ENCODE peak calls at places on chromosomes 5 and 9, in ten cellular contexts. Z is spleen, G is sigmoid colon, A is HepG2, Q is IMR-90, S is thyroid gland, M is gastrocnemius medialis, I is transverse colon, R is stomach, W is right lobe of liver. J is an unnamed sample. For H3K27me3, the result is how much of the 10 kb centered on the place peaks cover.

GRCh38 chr5:136738829-136739228 is 373.5 kb upstream of the TRPC7 start:
- DNase-seq in Z (no peak), G (no peak), A (no peak), Q (no peak), S (no peak), M (no peak), I (no peak), R (no peak), W (no peak), J (no peak)

GRCh38 chr5:124980174-124980941 is 233.9 kb upstream of the ZNF608 start:
- DNase-seq in Z (no peak), G (no peak), A (no peak), Q (no peak), S (no peak), M (no peak), I (no peak), R (no peak), W (no peak), J (no peak)

GRCh38 chr5:142549834-142550233 is 136.1 kb downstream of the FGF1 start:
- DNase-seq in Z (no peak), G (no peak), A (no peak), Q (no peak), S (no peak), M (no peak), I (no peak), R (no peak), W (no peak), J (no peak)

GRCh38 chr9:122374885-122375420 is 4.1 kb downstream of the PTGS1 start:
- DNase-seq in Z (peak), G (peak), A (no peak), Q (peak), S (peak), M (peak), I (peak), R (peak), W (no peak), J (no peak)

GRCh38 chr5:57072218-57072892 is 101.5 kb upstream of the GPBP1 start:
- DNase-seq in Z (no peak), G (no peak), A (peak), Q (no peak), S (no peak), M (no peak), I (no peak), R (no peak), W (no peak), J (no peak)

GRCh38 chr9:7209990-7210389 is 452.2 kb downstream of the KDM4C start:
- DNase-seq in Z (no peak), G (no peak), A (no peak), Q (no peak), S (no peak), M (no peak), I (no peak), R (no peak), W (no peak), J (no peak)

GRCh38 chr5:107736608-107737007 is 65.9 kb upstream of the EFNA5 start:
- DNase-seq in Z (no peak), G (no peak), A (no peak), Q (peak), S (no peak), M (no peak), I (no peak), R (no peak), W (no peak), J (no peak)

GRCh38 chr9:72926506-72926905 is 26.3 kb downstream of the ALDH1A1 start:
- DNase-seq in Z (no peak), G (no peak), A (no peak), Q (no peak), S (no peak), M (no peak), I (no peak), R (no peak), W (no peak), J (no peak)

GRCh38 chr9:123757547-123757946 is 172.4 kb downstream of the DENND1A start:
- DNase-seq in Z (no peak), G (peak), A (no peak), Q (no peak), S (no peak), M (no peak), I (no peak), R (no peak), W (no peak), J (no peak)

GRCh38 chr5:75052461-75053285 is at the start of gene GCNT4:
- DNase-seq in Z (peak), G (peak), A (no peak), Q (peak), S (peak), M (no peak), I (peak), R (peak), W (peak), J (no peak)

GRCh38 chr9:94921072-94921471 is 194.6 kb downstream of the AOPEP start:
- DNase-seq in Z (no peak), G (peak), A (no peak), Q (peak), S (peak), M (no peak), I (no peak), R (no peak), W (no peak), J (no peak)

GRCh38 chr5:93188876-93189485 is 392.0 kb downstream of the NR2F1-AS1 start:
- DNase-seq in Z (no peak), G (no peak), A (no peak), Q (no peak), S (no peak), M (no peak), I (no peak), R (no peak), W (no peak), J (no peak)

GRCh38 chr9:33447404-33448158 is at the start of gene AQP3:
- DNase-seq in Z (peak), G (peak), A (peak), Q (no peak), S (peak), M (peak), I (peak), R (peak), W (peak), J (no peak)

GRCh38 chr9:74770508-74771261 is 117.0 kb downstream of the TRPM6 start:
- DNase-seq in Z (peak), G (no peak), A (peak), Q (no peak), S (peak), M (no peak), I (peak), R (peak), W (peak), J (no peak)

GRCh38 chr9:117772960-117773359 is 68.8 kb downstream of the TLR4 start:
- DNase-seq in Z (no peak), G (no peak), A (no peak), Q (no peak), S (no peak), M (no peak), I (peak), R (no peak), W (no peak), J (no peak)

GRCh38 chr5:33611882-33612281 is 171.1 kb downstream of the TARS1 start:
- DNase-seq in Z (no peak), G (no peak), A (no peak), Q (peak), S (no peak), M (no peak), I (no peak), R (no peak), W (no peak), J (no peak)

GRCh38 chr5:147805030-147805454 is 22.5 kb upstream of the JAKMIP2 start:
- DNase-seq in Z (peak), G (no peak), A (no peak), Q (no peak), S (no peak), M (no peak), I (peak), R (no peak), W (no peak), J (no peak)

GRCh38 chr5:177133845-177134652 is 476 bp downstream of the NSD1 start:
- DNase-seq in Z (peak), G (peak), A (no peak), Q (peak), S (peak), M (peak), I (peak), R (peak), W (peak), J (no peak)

GRCh38 chr5:164713682-164714081 is 1208.3 kb downstream of the MAT2B start:
- DNase-seq in Z (no peak), G (no peak), A (no peak), Q (no peak), S (no peak), M (no peak), I (no peak), R (no peak), W (no peak), J (no peak)

GRCh38 chr5:10259916-10260315 is 9.8 kb downstream of the CCT5 start:
- DNase-seq in Z (no peak), G (no peak), A (no peak), Q (no peak), S (no peak), M (no peak), I (no peak), R (no peak), W (no peak), J (no peak)

GRCh38 chr5:155594270-155594669 is 580.7 kb downstream of the KIF4B start:
- DNase-seq in Z (no peak), G (no peak), A (no peak), Q (no peak), S (no peak), M (no peak), I (no peak), R (no peak), W (no peak), J (no peak)

GRCh38 chr9:128550770-128551651 is 1.4 kb upstream of the SPTAN1 start:
- DNase-seq in Z (no peak), G (peak), A (no peak), Q (peak), S (peak), M (no peak), I (no peak), R (no peak), W (no peak), J (no peak)
- TF ChIP-seq POLR2A in Z (no peak), G (no peak), A (no peak), Q (no peak), S (peak), M (no peak), I (no peak), R (no peak), W (no peak), J (no peak)

GRCh38 chr9:97770808-97771372 is 73.8 kb upstream of the XPA start:
- DNase-seq in Z (no peak), G (no peak), A (no peak), Q (no peak), S (no peak), M (no peak), I (no peak), R (no peak), W (no peak), J (no peak)

GRCh38 chr9:97766610-97767009 is 69.5 kb upstream of the XPA start:
- DNase-seq in Z (no peak), G (no peak), A (no peak), Q (no peak), S (no peak), M (no peak), I (no peak), R (no peak), W (no peak), J (no peak)

GRCh38 chr9:97767891-97768290 is 70.8 kb upstream of the XPA start:
- DNase-seq in Z (no peak), G (no peak), A (no peak), Q (peak), S (no peak), M (no peak), I (no peak), R (no peak), W (no peak), J (no peak)

GRCh38 chr9:97768731-97769130 is 71.6 kb upstream of the XPA start:
- DNase-seq in Z (no peak), G (no peak), A (no peak), Q (peak), S (no peak), M (no peak), I (no peak), R (no peak), W (no peak), J (no peak)

GRCh38 chr9:97769208-97769607 is 72.1 kb upstream of the XPA start:
- DNase-seq in Z (no peak), G (no peak), A (no peak), Q (no peak), S (no peak), M (no peak), I (no peak), R (no peak), W (no peak), J (no peak)
- H3K27me3 ChIP-seq in Z (under half), G (under half), A (under half), Q (under half), S (under half), M (under half), I (under half), R (under half), W (under half), J (under half)

DNA sequence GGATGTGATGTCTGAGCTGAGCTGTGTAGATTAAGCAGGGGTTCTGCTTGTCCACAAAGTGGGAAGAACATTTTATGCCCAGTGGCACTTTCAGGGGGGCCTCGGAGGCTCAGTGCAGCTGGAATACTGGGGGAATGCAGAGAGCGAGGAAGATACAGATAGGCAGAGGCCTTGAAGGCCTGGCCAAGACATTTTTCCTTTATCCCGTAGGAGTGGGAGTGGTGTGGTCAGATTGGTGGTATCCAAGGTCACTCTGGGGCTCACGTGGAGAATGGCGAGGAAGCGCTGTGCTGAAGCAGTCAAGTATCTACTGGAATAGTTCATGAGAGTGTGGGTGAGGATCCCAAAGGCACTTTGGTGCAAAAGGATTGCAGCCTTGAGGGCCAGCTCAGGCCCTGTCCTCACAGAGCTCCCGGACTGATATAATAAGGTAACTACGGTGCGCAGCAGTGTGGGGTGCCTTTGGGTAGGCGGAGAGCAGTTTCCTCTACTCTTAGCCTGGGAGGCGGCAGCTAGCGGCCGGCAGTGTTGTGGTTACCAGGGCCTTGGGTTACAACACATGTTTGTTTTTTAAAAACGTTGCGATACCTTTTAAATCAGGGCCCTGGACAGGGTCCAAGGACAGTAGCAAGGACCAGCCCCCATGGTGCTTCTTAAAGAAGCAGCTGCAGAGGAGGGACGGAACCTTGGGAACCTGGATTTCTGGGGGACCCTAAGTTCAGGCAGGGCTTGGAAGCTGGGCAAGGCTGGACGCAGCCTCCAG is 10.8 kb upstream of the CCDC69 start:
- DNase-seq in Z (peak), G (peak), A (peak), Q (peak), S (peak), M (peak), I (peak), R (peak), W (peak), J (no peak)
- TF ChIP-seq POLR2A in Z (no peak), G (no peak), A (peak), Q (no peak), S (no peak), M (no peak), I (no peak), R (no peak), W (no peak), J (no peak)

DNA sequence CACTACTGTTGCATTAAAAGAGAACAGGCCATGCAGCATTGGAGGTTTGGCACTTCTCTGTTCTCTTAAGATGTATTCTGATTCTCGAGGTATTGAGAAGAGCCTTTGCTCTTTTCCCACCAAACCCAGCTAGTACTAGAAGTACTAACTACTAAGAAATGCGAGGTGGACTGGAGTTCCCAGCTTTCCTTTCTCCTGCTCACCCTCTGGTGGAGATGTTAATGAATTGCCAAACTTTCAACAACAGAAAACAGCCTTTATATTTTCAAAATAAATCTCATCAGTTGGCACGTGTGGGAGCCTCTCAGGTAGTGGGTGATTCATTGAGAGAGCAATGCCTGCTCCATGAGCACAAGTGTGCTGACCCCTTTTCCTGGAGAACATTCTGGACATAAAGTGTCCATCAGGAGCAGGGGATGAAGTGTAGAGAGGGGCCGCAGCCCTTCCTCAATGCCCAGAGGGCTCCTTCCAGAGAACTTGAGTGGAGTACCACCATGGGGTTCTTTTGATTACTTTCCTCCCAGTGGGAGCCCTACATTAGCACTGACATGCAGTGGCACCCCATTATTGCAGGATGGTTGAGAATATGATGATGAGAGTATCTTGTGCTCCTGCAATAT is 45.7 kb downstream of the TMEM174 start:
- DNase-seq in Z (no peak), G (no peak), A (no peak), Q (peak), S (no peak), M (no peak), I (no peak), R (no peak), W (no peak), J (no peak)
- H3K27me3 ChIP-seq in Z (half or more), G (half or more), A (under half), Q (under half), S (under half), M (under half), I (half or more), R (under half), W (under half), J (under half)

GRCh38 chr9:96856363-96857286 is 2.3 kb upstream of the ZNF782 start:
- DNase-seq in Z (peak), G (no peak), A (peak), Q (peak), S (peak), M (no peak), I (peak), R (peak), W (peak), J (no peak)

GRCh38 chr9:96853711-96854072 is 622 bp downstream of the ZNF782 start:
- DNase-seq in Z (no peak), G (no peak), A (no peak), Q (peak), S (no peak), M (no peak), I (no peak), R (no peak), W (no peak), J (no peak)

GRCh38 chr9:96852676-96853075 is 1.6 kb downstream of the ZNF782 start:
- DNase-seq in Z (no peak), G (no peak), A (no peak), Q (peak), S (no peak), M (no peak), I (no peak), R (no peak), W (no peak), J (no peak)

GRCh38 chr9:96854877-96855273 is 561 bp upstream of the ZNF782 start:
- DNase-seq in Z (no peak), G (no peak), A (no peak), Q (no peak), S (no peak), M (no peak), I (no peak), R (no peak), W (no peak), J (no peak)

DNA sequence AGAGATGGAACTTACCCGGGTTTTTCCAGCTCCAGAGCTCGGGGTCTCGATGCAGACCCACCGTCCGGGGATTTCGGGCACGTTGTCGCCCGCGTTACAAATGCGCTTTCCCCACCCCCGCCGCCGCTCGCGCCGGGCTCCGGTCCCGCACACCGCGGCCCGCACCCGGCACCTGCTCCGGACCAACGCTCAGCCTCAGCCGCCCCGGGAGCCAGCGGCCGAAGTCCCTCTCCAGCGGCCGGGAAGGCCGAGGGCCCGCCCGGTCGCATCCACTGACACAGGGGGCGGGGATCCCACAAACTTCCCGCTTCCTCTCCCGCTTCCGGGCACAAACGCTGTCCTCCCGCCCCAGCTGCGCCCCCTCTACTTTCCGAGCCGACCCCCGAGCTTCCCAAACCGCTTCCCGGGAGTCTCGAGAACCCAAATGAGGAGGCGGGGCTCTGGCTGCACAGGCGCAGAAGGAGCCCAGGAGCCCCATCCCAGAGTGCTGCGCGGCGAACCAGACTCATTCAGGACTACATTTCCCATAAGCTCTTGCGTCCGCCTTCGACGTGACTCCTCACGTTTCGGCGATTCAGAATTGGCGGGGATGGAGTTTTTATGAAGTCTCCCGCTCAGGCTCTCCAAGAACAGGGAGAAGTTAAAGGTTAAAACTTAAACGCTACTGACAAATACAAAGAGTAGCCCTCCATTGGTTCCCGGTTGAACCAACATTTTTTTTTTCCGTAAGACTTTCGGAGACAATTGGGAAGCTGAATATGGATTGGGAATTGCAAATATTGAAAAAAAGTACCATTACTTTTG is at the start of gene ZNF782:
- DNase-seq in Z (peak), G (peak), A (peak), Q (peak), S (peak), M (peak), I (peak), R (peak), W (peak), J (no peak)
- TF ChIP-seq POLR2A in Z (no peak), G (no peak), A (peak), Q (no peak), S (peak), M (peak), I (no peak), R (no peak), W (peak), J (peak)

DNA sequence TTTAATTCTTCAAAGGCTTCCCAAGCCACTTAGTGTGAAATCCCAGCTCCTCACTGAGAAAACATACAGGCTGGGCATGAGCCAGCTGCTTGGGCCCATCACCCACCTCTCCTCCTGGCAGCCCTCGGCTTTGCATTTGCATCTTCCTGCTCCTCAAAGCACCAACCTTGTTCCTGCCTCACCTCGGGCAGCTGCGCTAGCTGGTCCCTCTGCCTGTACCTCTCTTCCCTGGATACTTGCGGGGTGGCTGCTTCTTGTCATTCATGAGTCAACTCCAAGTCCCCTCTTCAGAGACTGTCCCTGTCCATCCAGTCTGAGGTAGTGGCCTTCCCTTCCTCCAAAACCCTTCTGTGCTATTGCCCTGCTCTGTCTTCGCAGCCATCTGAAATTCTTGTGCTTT is 116.1 kb upstream of the CXCL14 start:
- DNase-seq in Z (no peak), G (no peak), A (no peak), Q (no peak), S (no peak), M (no peak), I (no peak), R (no peak), W (no peak), J (no peak)
- H3K27me3 ChIP-seq in Z (under half), G (under half), A (under half), Q (under half), S (under half), M (under half), I (under half), R (under half), W (under half), J (under half)

GRCh38 chr9:81370650-81371049 is 318.7 kb downstream of the TLE1 start:
- DNase-seq in Z (no peak), G (no peak), A (peak), Q (no peak), S (no peak), M (no peak), I (no peak), R (no peak), W (no peak), J (no peak)

GRCh38 chr9:81371824-81372223 is 317.5 kb downstream of the TLE1 start:
- DNase-seq in Z (no peak), G (no peak), A (no peak), Q (no peak), S (no peak), M (peak), I (no peak), R (peak), W (peak), J (no peak)

GRCh38 chr9:81374459-81374858 is 314.9 kb downstream of the TLE1 start:
- DNase-seq in Z (no peak), G (no peak), A (no peak), Q (no peak), S (no peak), M (no peak), I (no peak), R (no peak), W (no peak), J (no peak)

GRCh38 chr9:81373294-81373693 is 316.1 kb downstream of the TLE1 start:
- DNase-seq in Z (no peak), G (no peak), A (no peak), Q (no peak), S (no peak), M (no peak), I (no peak), R (no peak), W (no peak), J (no peak)

GRCh38 chr9:81372628-81373191 is 316.6 kb downstream of the TLE1 start:
- DNase-seq in Z (no peak), G (no peak), A (no peak), Q (no peak), S (no peak), M (peak), I (no peak), R (peak), W (no peak), J (no peak)
- TF ChIP-seq POLR2A in Z (no peak), G (no peak), A (no peak), Q (no peak), S (no peak), M (no peak), I (no peak), R (no peak), W (no peak), J (no peak)

J was measured in vagina.